ENCODE peak calls at places on chromosomes 13 and 19, in six cellular contexts. A, G, S, B, E and X are unnamed samples. For H3K4me1, the result is how much of the 10 kb centered on the place peaks cover.

GRCh38 chr19:35373492-35373891 is 2.6 kb downstream of the GPR42 start:
- DNase-seq in A (no peak), G (no peak), S (no peak), B (no peak), E (no peak), X (no peak)

GRCh38 chr19:18669524-18669817 is 14.0 kb upstream of the CRTC1 start:
- DNase-seq in A (no peak), G (no peak), S (no peak), B (no peak), E (no peak), X (no peak)

GRCh38 chr13:98853791-98854191 is 101.3 kb upstream of the SLC15A1 start:
- DNase-seq in A (no peak), G (peak), S (no peak), B (no peak), E (peak), X (no peak)

GRCh38 chr13:57763689-57764088 is 132.1 kb downstream of the PCDH17 start:
- DNase-seq in A (no peak), G (no peak), S (no peak), B (no peak), E (no peak), X (no peak)

GRCh38 chr13:23292596-23292995 is 111.8 kb downstream of the SGCG start:
- DNase-seq in A (no peak), G (no peak), S (no peak), B (peak), E (no peak), X (no peak)

GRCh38 chr19:17614476-17614875 is 59.0 kb downstream of the COLGALT1 start:
- DNase-seq in A (no peak), G (no peak), S (no peak), B (no peak), E (no peak), X (no peak)

GRCh38 chr13:28357846-28358496 is 137.0 kb downstream of the FLT1 start:
- DNase-seq in A (no peak), G (no peak), S (no peak), B (no peak), E (no peak), X (no peak)

GRCh38 chr19:3683866-3684816 is 16.1 kb downstream of the PIP5K1C start:
- DNase-seq in A (no peak), G (no peak), S (no peak), B (peak), E (no peak), X (no peak)

GRCh38 chr13:63864171-63864902 is 2448.7 kb upstream of the PCDH20 start:
- DNase-seq in A (no peak), G (no peak), S (no peak), B (peak), E (no peak), X (no peak)

GRCh38 chr13:73849292-73849691 is 284.9 kb downstream of the KLF12 start:
- DNase-seq in A (peak), G (no peak), S (peak), B (peak), E (no peak), X (no peak)

GRCh38 chr19:28831464-28831863 is 381.5 kb downstream of the UQCRFS1 start:
- DNase-seq in A (no peak), G (no peak), S (peak), B (no peak), E (no peak), X (no peak)

GRCh38 chr19:17762505-17763229 is 11.4 kb downstream of the FCHO1 start:
- DNase-seq in A (peak), G (no peak), S (peak), B (peak), E (no peak), X (no peak)

GRCh38 chr19:15412832-15413231 is 6.0 kb downstream of the AKAP8L start:
- DNase-seq in A (no peak), G (no peak), S (no peak), B (no peak), E (no peak), X (no peak)

GRCh38 chr13:67123165-67123564 is 107.0 kb downstream of the PCDH9 start:
- DNase-seq in A (peak), G (no peak), S (no peak), B (no peak), E (no peak), X (peak)

DNA sequence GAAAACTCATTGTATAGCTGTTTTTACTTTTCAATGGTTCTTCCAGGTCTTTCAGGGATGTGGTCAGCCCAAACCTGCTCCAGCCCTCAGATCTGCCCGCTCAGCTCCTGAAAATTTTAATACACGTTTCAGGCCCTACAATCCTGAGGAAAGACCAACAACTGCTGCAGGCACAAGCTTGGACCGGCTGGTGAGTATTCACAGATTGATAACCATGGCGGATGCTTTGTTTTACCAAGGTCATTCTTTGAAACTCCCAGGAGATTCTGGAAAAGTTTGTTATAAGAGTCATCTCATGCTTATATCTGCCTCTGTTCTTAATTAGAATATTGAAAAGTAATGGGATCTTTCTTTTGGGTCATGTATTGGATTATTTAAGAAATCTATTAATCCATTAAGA is 173.5 kb downstream of the DCT start:
- DNase-seq in A (no peak), G (no peak), S (no peak), B (no peak), E (no peak), X (no peak)
- H3K4me1 ChIP-seq in A (under half), G (under half), S (under half), B (under half), E (under half), X (under half)

GRCh38 chr19:6060600-6061391 is 49.5 kb downstream of the RFX2 start:
- DNase-seq in A (no peak), G (peak), S (peak), B (no peak), E (no peak), X (no peak)
- H3K4me1 ChIP-seq in A (half or more), G (under half), S (under half), B (under half), E (under half), X (half or more)

DNA sequence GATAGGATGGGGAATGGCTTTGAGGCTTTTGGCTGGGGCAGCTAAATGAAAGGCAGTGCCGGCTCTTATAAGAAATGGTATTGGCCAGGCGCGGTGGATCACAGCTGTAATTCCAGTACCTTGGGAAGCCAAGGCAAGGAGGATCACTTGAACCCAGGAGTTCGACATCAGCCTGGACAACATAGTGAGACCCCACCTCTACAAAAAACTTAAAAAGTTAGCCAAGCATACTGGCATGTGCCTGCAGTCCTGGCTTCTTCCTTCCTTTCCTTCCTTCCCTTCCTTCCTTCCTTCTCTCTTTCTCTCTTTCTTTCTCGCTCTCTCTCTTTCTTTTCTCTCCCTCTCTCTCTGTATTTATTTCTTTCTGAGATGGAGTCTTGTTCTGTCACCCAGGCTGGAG is 3.1 kb downstream of the CA11 start:
- DNase-seq in A (no peak), G (no peak), S (no peak), B (no peak), E (no peak), X (no peak)
- H3K4me1 ChIP-seq in A (under half), G (under half), S (under half), B (under half), E (under half), X (under half)

GRCh38 chr13:96672016-96672415 is 322.3 kb downstream of the OXGR1 start:
- DNase-seq in A (no peak), G (no peak), S (no peak), B (no peak), E (no peak), X (no peak)
- H3K4me1 ChIP-seq in A (under half), G (under half), S (under half), B (under half), E (under half), X (under half)